ENCODE peak calls at places on chromosomes 16 and 17, in seven cellular contexts. K is nephron progenitor cell; X is astrocyte of the cerebellum; Y is CD4-positive, alpha-beta T cell; Z is natural killer cell; N is RWPE1; A is brain microvascular endothelial cell. F is an unnamed sample.

GRCh38 chr17:4574448-4575045 is 9.8 kb upstream of the SMTNL2 start:
- DNase-seq in N (no peak), Y (no peak), A (no peak), K (no peak), Z (no peak), X (no peak), F (no peak)

GRCh38 chr17:16977932-16978331 is 6.0 kb upstream of the TNFRSF13B start:
- DNase-seq in X (no peak), K (no peak), A (peak), Y (no peak), N (no peak), Z (no peak), F (no peak)

GRCh38 chr17:8162997-8163977 is 539 bp upstream of the VAMP2 start:
- DNase-seq in K (no peak), A (no peak), Y (no peak), Z (no peak), N (no peak), X (no peak), F (no peak)

GRCh38 chr17:29905086-29905878 is 24.7 kb downstream of the SSH2 start:
- DNase-seq in A (no peak), N (no peak), Y (no peak), X (no peak), K (no peak), Z (no peak), F (no peak)

GRCh38 chr16:68644715-68645493 is at the start of gene CDH3:
- DNase-seq in N (peak), K (peak), Z (no peak), A (no peak), X (no peak), Y (peak), F (peak)

GRCh38 chr17:58329808-58330543 is 1.4 kb upstream of the TSPOAP1 start:
- DNase-seq in Y (peak), Z (peak), X (no peak), A (no peak), K (no peak), N (no peak), F (no peak)

GRCh38 chr17:19262650-19263620 is 25.8 kb downstream of the EPN2 start:
- DNase-seq in Y (no peak), Z (no peak), K (no peak), A (peak), N (peak), X (no peak), F (no peak)

GRCh38 chr17:11178576-11178975 is 62.4 kb upstream of the SHISA6 start:
- DNase-seq in Z (no peak), A (no peak), N (no peak), Y (no peak), K (no peak), X (no peak), F (no peak)

GRCh38 chr17:75352079-75352569 is 53.4 kb downstream of the GRB2 start:
- DNase-seq in A (no peak), K (peak), N (peak), Z (no peak), Y (no peak), X (no peak), F (peak)

GRCh38 chr17:1553354-1554266 is 9.0 kb downstream of the PITPNA start:
- DNase-seq in Z (no peak), A (no peak), N (no peak), Y (no peak), X (no peak), K (no peak), F (no peak)

GRCh38 chr17:9220466-9221230 is 199.3 kb downstream of the NTN1 start:
- DNase-seq in Y (no peak), X (no peak), A (no peak), N (no peak), K (no peak), Z (no peak), F (no peak)

GRCh38 chr17:5437721-5438317 is 1.1 kb downstream of the C1QBP start:
- DNase-seq in K (no peak), N (peak), Y (no peak), X (no peak), A (peak), Z (no peak), F (no peak)

GRCh38 chr17:60107526-60108257 is 29.0 kb upstream of the HEATR6 start:
- DNase-seq in X (no peak), K (no peak), Y (no peak), N (no peak), Z (no peak), A (no peak), F (no peak)

GRCh38 chr17:48043171-48043570 is 5.0 kb upstream of the NFE2L1 start:
- DNase-seq in K (no peak), A (no peak), N (no peak), X (no peak), Y (no peak), Z (no peak), F (no peak)

GRCh38 chr16:24568392-24568791 is 29.0 kb downstream of the RBBP6 start:
- DNase-seq in Z (no peak), A (no peak), X (no peak), K (no peak), N (no peak), Y (no peak), F (no peak)

GRCh38 chr16:58336332-58337089 is 41.7 kb upstream of the PRSS54 start:
- DNase-seq in A (peak), Y (peak), K (peak), N (peak), X (peak), Z (peak), F (peak)

GRCh38 chr16:84501077-84501735 is 3.3 kb downstream of the MEAK7 start:
- DNase-seq in N (peak), Y (no peak), X (no peak), Z (no peak), K (no peak), A (peak), F (no peak)

GRCh38 chr16:79571753-79572544 is 28.6 kb downstream of the MAF start:
- DNase-seq in K (no peak), Z (no peak), A (no peak), X (no peak), Y (no peak), N (no peak), F (no peak)

GRCh38 chr17:29565643-29566472 is 979 bp downstream of the ABHD15 start:
- DNase-seq in Z (peak), A (no peak), K (peak), Y (peak), N (no peak), X (no peak), F (peak)

GRCh38 chr17:68592667-68593330 is 8.4 kb downstream of the FAM20A start:
- DNase-seq in K (no peak), Z (no peak), X (no peak), Y (no peak), N (no peak), A (no peak), F (no peak)

GRCh38 chr17:40510328-40510648 is 8.9 kb upstream of the TNS4 start:
- DNase-seq in K (no peak), Y (no peak), N (peak), A (peak), Z (no peak), X (peak), F (no peak)

GRCh38 chr17:3271072-3271848 is 26.9 kb downstream of the OR3A1 start:
- DNase-seq in A (no peak), Z (no peak), Y (no peak), N (no peak), K (no peak), X (no peak), F (no peak)

GRCh38 chr17:2057714-2058520 is 3.0 kb downstream of the HIC1 start:
- DNase-seq in K (no peak), A (no peak), Y (no peak), N (no peak), X (no peak), Z (no peak), F (no peak)

GRCh38 chr16:66549284-66550131 is at the start of gene TK2:
- DNase-seq in X (no peak), N (peak), Z (peak), A (peak), Y (peak), K (peak), F (peak)

GRCh38 chr17:27285501-27285900 is 8.4 kb upstream of the WSB1 start:
- DNase-seq in K (no peak), Z (no peak), X (no peak), N (no peak), A (no peak), Y (no peak), F (no peak)

GRCh38 chr16:15857779-15858560 is 1.1 kb upstream of the MYH11 start:
- DNase-seq in X (no peak), N (no peak), K (peak), Z (no peak), A (peak), Y (no peak), F (peak)

DNA sequence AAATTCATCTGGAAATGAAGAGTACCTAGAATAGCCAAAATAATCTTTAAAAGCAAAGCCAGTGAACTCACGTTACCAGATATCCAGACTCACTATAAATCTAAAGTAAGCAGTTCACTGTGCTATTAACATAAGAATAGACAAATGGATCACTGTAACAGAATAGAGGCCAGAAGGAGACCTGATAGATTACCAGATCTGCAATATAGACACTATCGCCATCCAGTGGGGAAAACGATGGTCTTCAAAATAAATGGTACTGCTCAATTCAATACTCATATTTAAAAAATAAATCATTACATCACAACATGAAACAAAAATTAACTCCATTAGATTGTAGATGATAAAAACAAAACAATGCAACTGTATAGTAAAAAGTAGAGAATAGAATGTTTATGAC is 158.6 kb upstream of the CDH8 start:
- DNase-seq in X (no peak), N (peak), A (no peak), K (no peak), Z (no peak), Y (no peak), F (no peak)
- TF ChIP-seq CTCF in X (peak), N (no peak), A (no peak), K (no peak), Z (no peak), Y (no peak), F (no peak)

GRCh38 chr17:63423251-63423950 is 22.7 kb downstream of the CYB561 start:
- DNase-seq in Y (no peak), A (no peak), X (no peak), K (no peak), Z (no peak), N (no peak), F (no peak)
- TF ChIP-seq CTCF in Y (no peak), A (no peak), X (no peak), K (no peak), Z (no peak), N (no peak), F (no peak)

DNA sequence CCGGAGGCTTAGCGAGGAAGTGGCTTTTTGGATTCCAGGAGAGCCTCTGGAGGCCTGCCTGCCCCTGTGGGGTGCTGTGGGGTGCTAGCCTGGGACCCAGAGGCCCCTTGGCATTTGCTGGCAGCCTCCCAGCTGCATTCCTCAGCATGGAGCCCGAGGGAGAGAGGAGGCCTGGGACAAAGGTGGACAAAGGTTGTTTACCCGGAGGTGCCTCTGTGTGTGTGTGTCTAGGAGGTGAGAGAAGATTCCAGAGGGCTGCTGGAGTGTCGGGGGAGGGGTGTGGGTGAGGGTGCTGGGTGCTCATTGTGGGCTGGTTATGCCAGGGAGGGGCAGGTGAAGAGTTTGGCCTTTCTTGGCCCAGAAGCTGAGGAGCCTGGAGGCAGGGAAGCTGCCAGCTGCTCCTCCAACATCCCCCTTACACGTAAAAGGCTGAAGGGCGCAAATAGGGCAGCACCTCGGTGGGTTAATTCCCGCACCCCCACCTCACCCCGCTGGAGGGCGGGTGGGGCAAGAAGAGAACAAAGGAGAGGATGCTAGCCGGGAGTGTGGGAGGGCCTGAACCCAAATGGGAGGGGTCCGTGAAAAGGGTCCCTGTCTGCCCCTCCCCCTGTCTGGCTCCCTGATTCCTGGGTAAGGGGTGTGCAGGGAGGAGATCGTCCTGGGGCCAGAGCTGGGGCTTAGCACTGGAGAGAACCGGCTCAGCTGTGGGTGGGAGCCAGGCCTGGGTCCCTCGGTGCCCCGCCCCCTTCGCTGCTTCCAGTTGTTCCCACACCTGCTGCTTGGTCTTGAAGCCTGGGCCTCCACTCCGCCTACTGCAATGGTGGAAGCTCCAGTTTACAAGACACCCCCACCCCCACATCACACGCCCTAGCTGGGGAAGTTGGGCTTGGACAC is 9.9 kb downstream of the HEXIM2 start:
- DNase-seq in Z (no peak), X (no peak), Y (no peak), K (peak), N (peak), A (no peak), F (no peak)
- TF ChIP-seq CTCF in Z (no peak), X (no peak), Y (no peak), K (no peak), N (no peak), A (no peak), F (no peak)

DNA sequence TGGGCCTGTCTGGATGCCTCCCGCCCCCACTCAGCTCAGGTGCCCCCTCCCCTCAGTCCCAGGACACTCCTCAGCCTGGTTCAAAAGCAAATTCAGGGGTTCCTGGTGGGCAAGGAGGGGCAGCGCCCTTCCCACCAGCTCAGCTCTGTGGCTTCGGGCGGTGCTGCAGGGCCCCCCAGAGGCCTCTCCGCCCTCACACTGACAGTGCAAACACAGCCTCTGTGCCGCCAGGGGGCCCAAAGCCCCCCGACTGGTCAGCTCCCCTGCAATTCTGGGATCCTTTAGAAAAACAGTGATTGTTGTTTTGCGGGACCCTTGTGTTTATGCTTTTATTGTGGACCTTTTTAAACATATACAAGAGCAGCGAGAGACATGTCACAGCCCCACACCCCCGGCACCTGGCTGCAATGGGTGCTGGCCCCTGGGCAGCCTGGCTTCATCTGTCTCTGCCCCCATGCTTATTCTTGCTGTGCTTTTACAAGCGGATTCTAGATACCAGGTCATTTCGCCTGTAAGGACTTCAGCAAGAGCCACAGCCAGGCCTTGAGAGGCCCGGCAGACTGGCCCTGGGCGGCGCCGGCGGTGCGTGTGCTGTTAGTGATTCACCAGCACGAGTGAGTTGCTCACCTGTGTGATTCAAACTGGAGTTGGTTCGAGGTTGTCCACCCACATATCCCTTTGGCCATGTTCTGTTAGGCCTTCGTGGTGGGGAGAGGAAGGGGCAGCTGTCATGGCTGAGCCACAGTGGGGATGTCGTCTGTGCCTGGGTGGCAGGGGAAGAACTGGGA is 21.2 kb downstream of the ZNF469 start:
- DNase-seq in Y (no peak), Z (no peak), N (no peak), X (no peak), K (no peak), A (no peak), F (no peak)
- TF ChIP-seq CTCF in Y (no peak), Z (no peak), N (no peak), X (no peak), K (peak), A (peak), F (no peak)

GRCh38 chr16:86809458-86809955 is 231.2 kb downstream of the FOXL1 start:
- DNase-seq in K (peak), N (peak), Y (no peak), Z (no peak), X (peak), A (peak), F (no peak)
- TF ChIP-seq CTCF in K (no peak), N (no peak), Y (no peak), Z (no peak), X (no peak), A (peak), F (no peak)